ENCODE peak calls at places on chromosomes 6 and 20, in five cellular contexts. One of them, this sample, is unnamed.

GRCh38 chr6:145112711-145113148 is 622.6 kb downstream of the EPM2A start:
- DNase-seq in CD8-positive, alpha-beta memory T cell: no peak
- DNase-seq in NCI-H226: peak
- DNase-seq in stimulated activated effector memory CD8-positive, alpha-beta T cell treated with anti-CD3 and anti-CD28 coated beads, Interleukin-12 subunit alpha, Interleukin-12 subunit beta, amount 100 ng/mL, for 72 hours: no peak
- DNase-seq in WERI-Rb-1: no peak
- DNase-seq in this sample: no peak

GRCh38 chr6:117920493-117920845 is 13.4 kb downstream of the SLC35F1 start:
- DNase-seq in stimulated activated effector memory CD8-positive, alpha-beta T cell treated with anti-CD3 and anti-CD28 coated beads, Interleukin-12 subunit alpha, Interleukin-12 subunit beta, amount 100 ng/mL, for 72 hours: no peak
- DNase-seq in WERI-Rb-1: no peak
- DNase-seq in NCI-H226: no peak
- DNase-seq in CD8-positive, alpha-beta memory T cell: no peak
- DNase-seq in this sample: no peak

GRCh38 chr6:46651006-46651405 is 1.6 kb downstream of the CYP39A1 start:
- DNase-seq in CD8-positive, alpha-beta memory T cell: no peak
- DNase-seq in NCI-H226: no peak
- DNase-seq in WERI-Rb-1: no peak
- DNase-seq in stimulated activated effector memory CD8-positive, alpha-beta T cell treated with anti-CD3 and anti-CD28 coated beads, Interleukin-12 subunit alpha, Interleukin-12 subunit beta, amount 100 ng/mL, for 72 hours: no peak
- DNase-seq in this sample: no peak

GRCh38 chr6:5379647-5380242 is 118.4 kb downstream of the FARS2 start:
- DNase-seq in NCI-H226: peak
- DNase-seq in CD8-positive, alpha-beta memory T cell: no peak
- DNase-seq in stimulated activated effector memory CD8-positive, alpha-beta T cell treated with anti-CD3 and anti-CD28 coated beads, Interleukin-12 subunit alpha, Interleukin-12 subunit beta, amount 100 ng/mL, for 72 hours: peak
- DNase-seq in WERI-Rb-1: peak
- DNase-seq in this sample: peak

GRCh38 chr6:75524322-75524972 is 30.8 kb upstream of the FILIP1 start:
- DNase-seq in WERI-Rb-1: peak
- DNase-seq in stimulated activated effector memory CD8-positive, alpha-beta T cell treated with anti-CD3 and anti-CD28 coated beads, Interleukin-12 subunit alpha, Interleukin-12 subunit beta, amount 100 ng/mL, for 72 hours: no peak
- DNase-seq in NCI-H226: peak
- DNase-seq in CD8-positive, alpha-beta memory T cell: no peak
- DNase-seq in this sample: no peak

GRCh38 chr20:35369804-35370203 is 42.0 kb downstream of the UQCC1 start:
- DNase-seq in WERI-Rb-1: no peak
- DNase-seq in NCI-H226: no peak
- DNase-seq in CD8-positive, alpha-beta memory T cell: no peak
- DNase-seq in stimulated activated effector memory CD8-positive, alpha-beta T cell treated with anti-CD3 and anti-CD28 coated beads, Interleukin-12 subunit alpha, Interleukin-12 subunit beta, amount 100 ng/mL, for 72 hours: no peak
- DNase-seq in this sample: no peak

GRCh38 chr20:63123326-63123725 is 92.6 kb downstream of the YTHDF1 start:
- DNase-seq in CD8-positive, alpha-beta memory T cell: no peak
- DNase-seq in WERI-Rb-1: peak
- DNase-seq in NCI-H226: no peak
- DNase-seq in stimulated activated effector memory CD8-positive, alpha-beta T cell treated with anti-CD3 and anti-CD28 coated beads, Interleukin-12 subunit alpha, Interleukin-12 subunit beta, amount 100 ng/mL, for 72 hours: no peak
- DNase-seq in this sample: no peak

GRCh38 chr20:56826971-56827645 is 198.0 kb downstream of the TFAP2C start:
- DNase-seq in CD8-positive, alpha-beta memory T cell: no peak
- DNase-seq in WERI-Rb-1: no peak
- DNase-seq in NCI-H226: no peak
- DNase-seq in stimulated activated effector memory CD8-positive, alpha-beta T cell treated with anti-CD3 and anti-CD28 coated beads, Interleukin-12 subunit alpha, Interleukin-12 subunit beta, amount 100 ng/mL, for 72 hours: no peak
- DNase-seq in this sample: no peak

GRCh38 chr6:118372413-118372812 is 175.7 kb upstream of the PLN start:
- DNase-seq in CD8-positive, alpha-beta memory T cell: no peak
- DNase-seq in NCI-H226: no peak
- DNase-seq in stimulated activated effector memory CD8-positive, alpha-beta T cell treated with anti-CD3 and anti-CD28 coated beads, Interleukin-12 subunit alpha, Interleukin-12 subunit beta, amount 100 ng/mL, for 72 hours: no peak
- DNase-seq in WERI-Rb-1: peak
- DNase-seq in this sample: no peak

GRCh38 chr6:141548969-141549368 is 583.8 kb upstream of the GJE1 start:
- DNase-seq in NCI-H226: no peak
- DNase-seq in WERI-Rb-1: no peak
- DNase-seq in stimulated activated effector memory CD8-positive, alpha-beta T cell treated with anti-CD3 and anti-CD28 coated beads, Interleukin-12 subunit alpha, Interleukin-12 subunit beta, amount 100 ng/mL, for 72 hours: no peak
- DNase-seq in CD8-positive, alpha-beta memory T cell: no peak
- DNase-seq in this sample: no peak

GRCh38 chr6:104325341-104326172 is 534.2 kb downstream of the HACE1 start:
- DNase-seq in stimulated activated effector memory CD8-positive, alpha-beta T cell treated with anti-CD3 and anti-CD28 coated beads, Interleukin-12 subunit alpha, Interleukin-12 subunit beta, amount 100 ng/mL, for 72 hours: no peak
- DNase-seq in CD8-positive, alpha-beta memory T cell: no peak
- DNase-seq in NCI-H226: peak
- DNase-seq in WERI-Rb-1: no peak
- DNase-seq in this sample: peak